ENCODE peak calls at places on chromosomes 2 and 18, in five cellular contexts. X is naive thymus-derived CD4-positive, alpha-beta T cell; T is SK-N-SH; U is neuronal stem cell; I is psoas muscle. F is an unnamed sample. For H3K4me1, the result is how much of the 10 kb centered on the place peaks cover.

GRCh38 chr2:42010743-42011298 is 37.0 kb upstream of the PKDCC start:
- DNase-seq in X (no peak), U (no peak), T (no peak), I (no peak), F (no peak)

GRCh38 chr2:44957656-44958327 is 16.3 kb downstream of the SIX3 start:
- DNase-seq in I (no peak), U (no peak), X (no peak), T (no peak), F (no peak)

GRCh38 chr2:29165362-29166236 is 50.4 kb downstream of the CLIP4 start:
- DNase-seq in U (no peak), X (no peak), T (no peak), I (no peak), F (no peak)

GRCh38 chr2:18167871-18168270 is 289.4 kb downstream of the KCNS3 start:
- DNase-seq in X (no peak), U (no peak), T (no peak), I (no peak), F (no peak)

GRCh38 chr2:44490726-44491125 is 129.0 kb downstream of the CAMKMT start:
- DNase-seq in U (no peak), X (no peak), I (no peak), T (no peak), F (no peak)

GRCh38 chr2:130154773-130155765 is 10.2 kb upstream of the CCDC74B start:
- DNase-seq in X (no peak), T (no peak), I (peak), U (no peak), F (no peak)

GRCh38 chr2:119071476-119071875 is 87.1 kb downstream of the C1QL2 start:
- DNase-seq in U (no peak), X (no peak), I (no peak), T (no peak), F (no peak)

GRCh38 chr2:208783184-208783583 is 376.6 kb downstream of the PTH2R start:
- DNase-seq in T (no peak), X (no peak), U (no peak), I (no peak), F (no peak)

GRCh38 chr2:144894612-144895300 is 374.8 kb upstream of the ZEB2 start:
- DNase-seq in X (no peak), I (no peak), U (no peak), T (no peak), F (peak)

GRCh38 chr2:190534310-190535118 is at the start of gene NEMP2:
- DNase-seq in X (peak), U (peak), T (peak), I (peak), F (peak)

GRCh38 chr2:108542071-108542470 is 7.8 kb downstream of the LIMS1 start:
- DNase-seq in U (no peak), T (no peak), X (no peak), I (no peak), F (no peak)

GRCh38 chr18:3596324-3597158 is 146.6 kb downstream of the TGIF1 start:
- DNase-seq in T (peak), X (no peak), U (no peak), I (peak), F (no peak)

GRCh38 chr18:36114251-36114650 is 14.9 kb downstream of the SLC39A6 start:
- DNase-seq in T (no peak), U (no peak), X (no peak), I (no peak), F (no peak)

GRCh38 chr2:229673676-229674075 is 40.7 kb downstream of the DNER start:
- DNase-seq in I (no peak), U (no peak), T (no peak), X (no peak), F (no peak)

GRCh38 chr2:209208211-209208610 is 215.6 kb upstream of the MAP2 start:
- DNase-seq in I (peak), X (no peak), T (peak), U (peak), F (peak)

GRCh38 chr18:2413352-2413751 is 158.0 kb downstream of the METTL4 start:
- DNase-seq in U (no peak), X (no peak), T (no peak), I (no peak), F (no peak)

GRCh38 chr2:37632310-37632709 is 39.1 kb downstream of the CDC42EP3 start:
- DNase-seq in U (no peak), X (no peak), T (no peak), I (no peak), F (no peak)

GRCh38 chr2:109135572-109136185 is 6.7 kb downstream of the SH3RF3 start:
- DNase-seq in X (no peak), I (no peak), T (no peak), U (peak), F (no peak)

GRCh38 chr18:48988508-48989303 is 37.9 kb upstream of the SMAD7 start:
- DNase-seq in X (no peak), T (no peak), I (peak), U (no peak), F (no peak)

GRCh38 chr18:48986851-48987761 is 36.3 kb upstream of the SMAD7 start:
- DNase-seq in U (no peak), X (no peak), T (no peak), I (no peak), F (no peak)

GRCh38 chr18:48989304-48990284 is 38.8 kb upstream of the SMAD7 start:
- DNase-seq in X (no peak), T (no peak), I (peak), U (no peak), F (no peak)

GRCh38 chr18:48990497-48991298 is 39.9 kb upstream of the SMAD7 start:
- DNase-seq in T (no peak), X (no peak), I (no peak), U (no peak), F (no peak)

DNA sequence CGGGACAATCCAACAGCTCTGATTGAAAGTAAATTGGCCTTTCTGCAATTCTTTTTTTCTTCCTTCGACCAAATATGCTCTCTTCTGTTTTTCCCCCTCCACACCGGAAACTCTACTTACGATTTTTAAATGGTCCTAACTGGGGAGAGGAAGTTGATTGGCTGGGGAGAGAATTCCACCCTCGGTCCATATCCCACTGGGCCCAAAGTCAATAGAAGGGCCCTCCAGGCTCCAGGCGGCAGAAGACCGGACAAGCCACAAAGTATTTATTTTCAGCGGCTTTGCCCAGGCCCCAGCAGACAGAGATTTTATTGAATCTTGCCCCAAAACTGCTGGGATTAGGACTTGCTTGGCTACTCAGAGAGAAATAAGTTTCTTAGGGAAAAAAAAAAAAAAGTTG is 37.1 kb upstream of the SMAD7 start:
- DNase-seq in X (no peak), I (no peak), T (no peak), U (no peak), F (no peak)
- H3K4me1 ChIP-seq in X (under half), I (under half), T (under half), U (under half), F (under half)

GRCh38 chr2:54149623-54150501 is 34.4 kb downstream of the ACYP2 start:
- DNase-seq in U (no peak), I (no peak), T (no peak), X (no peak), F (no peak)

GRCh38 chr2:54143780-54144179 is 28.4 kb downstream of the ACYP2 start:
- DNase-seq in U (no peak), X (no peak), I (no peak), T (no peak), F (no peak)

DNA sequence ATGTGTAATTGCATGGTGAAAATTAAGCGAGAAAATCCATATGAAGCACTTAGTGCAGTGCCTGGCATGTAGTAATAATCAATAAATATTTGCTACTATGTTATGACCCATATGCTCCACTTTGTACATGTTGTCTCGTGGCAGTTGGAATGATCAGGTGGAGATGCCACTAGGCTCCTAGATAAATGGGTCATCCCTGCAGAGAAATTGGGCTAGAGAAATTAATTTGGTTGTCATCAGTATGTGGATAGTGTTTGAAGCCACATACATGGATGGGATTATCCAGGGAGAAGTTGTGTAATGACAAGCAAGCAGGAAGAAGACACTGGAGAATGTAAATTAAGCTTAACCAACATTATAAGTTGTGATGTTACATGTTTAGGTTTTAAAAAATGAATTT is 33.0 kb downstream of the ACYP2 start:
- DNase-seq in U (no peak), X (no peak), T (no peak), I (no peak), F (no peak)
- H3K4me1 ChIP-seq in U (under half), X (under half), T (under half), I (under half), F (under half)

GRCh38 chr2:74847075-74847858 is 13.3 kb downstream of the HK2 start:
- DNase-seq in U (no peak), X (no peak), I (no peak), T (no peak), F (no peak)
- H3K4me1 ChIP-seq in U (under half), X (under half), I (half or more), T (half or more), F (under half)

DNA sequence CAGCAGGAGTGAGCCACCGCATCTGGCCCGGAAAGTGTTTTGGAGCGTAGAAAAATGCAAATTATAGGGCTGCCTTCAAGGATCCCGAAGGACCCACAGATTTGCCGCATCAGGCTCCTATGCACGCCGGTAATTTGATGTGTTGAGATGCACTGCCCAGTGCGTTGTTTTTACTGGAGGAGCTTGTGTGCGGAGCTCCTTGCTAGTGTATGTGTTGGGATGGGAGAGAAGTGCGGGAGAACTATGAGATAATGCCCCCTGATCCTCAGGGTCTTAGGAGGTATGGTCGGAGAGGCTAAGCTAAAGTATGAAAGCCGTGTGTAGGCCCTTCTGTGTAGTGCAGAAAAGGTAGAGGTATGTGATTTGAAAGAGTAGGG is 1.3 kb upstream of the CLASP1 start:
- DNase-seq in I (no peak), X (peak), U (peak), T (peak), F (peak)
- H3K4me1 ChIP-seq in I (under half), X (under half), U (under half), T (under half), F (under half)

DNA sequence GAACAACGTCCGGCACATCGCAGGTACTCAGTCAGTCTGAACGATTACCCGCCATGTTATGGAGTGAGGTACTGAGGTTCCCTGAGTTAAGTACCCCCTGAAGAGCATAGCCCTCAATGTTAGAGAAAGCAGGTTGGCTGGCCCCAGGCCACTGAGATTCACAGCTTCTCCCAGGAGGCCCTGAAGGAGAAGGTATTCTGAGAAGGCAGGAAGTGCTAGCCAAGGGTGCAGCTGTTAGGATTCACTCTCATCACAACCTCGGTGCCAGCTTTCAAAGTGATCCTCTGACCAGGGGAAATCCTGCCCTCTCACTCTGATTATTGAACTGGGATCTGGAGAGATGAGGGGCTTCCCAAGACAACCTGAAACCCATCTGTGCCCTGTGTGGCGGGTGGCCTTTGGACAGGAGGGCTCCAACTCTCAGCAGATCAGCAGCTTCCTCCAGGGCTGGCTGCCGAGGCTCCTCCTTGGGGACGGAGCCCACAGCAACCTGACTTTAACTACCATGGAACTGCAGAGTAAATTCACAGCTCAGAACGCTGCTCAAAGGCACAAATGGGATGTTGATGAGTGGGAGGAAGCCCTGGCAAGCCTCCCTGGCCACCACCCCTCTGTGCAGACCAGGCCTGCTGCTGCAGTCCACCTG is 7.8 kb downstream of the EHD3 start:
- DNase-seq in X (no peak), U (no peak), T (no peak), I (peak), F (no peak)
- H3K4me1 ChIP-seq in X (under half), U (under half), T (under half), I (under half), F (under half)

GRCh38 chr2:16663121-16663905 is 2.3 kb downstream of the CYRIA start:
- DNase-seq in U (no peak), T (no peak), I (no peak), X (no peak), F (no peak)

GRCh38 chr2:16662440-16662839 is 3.2 kb downstream of the CYRIA start:
- DNase-seq in U (no peak), T (no peak), X (no peak), I (peak), F (no peak)

GRCh38 chr2:16664809-16665745 is 557 bp downstream of the CYRIA start:
- DNase-seq in U (no peak), X (no peak), T (no peak), I (peak), F (no peak)

GRCh38 chr2:16665746-16666452 is at the start of gene CYRIA:
- DNase-seq in U (peak), T (peak), I (peak), X (peak), F (no peak)

DNA sequence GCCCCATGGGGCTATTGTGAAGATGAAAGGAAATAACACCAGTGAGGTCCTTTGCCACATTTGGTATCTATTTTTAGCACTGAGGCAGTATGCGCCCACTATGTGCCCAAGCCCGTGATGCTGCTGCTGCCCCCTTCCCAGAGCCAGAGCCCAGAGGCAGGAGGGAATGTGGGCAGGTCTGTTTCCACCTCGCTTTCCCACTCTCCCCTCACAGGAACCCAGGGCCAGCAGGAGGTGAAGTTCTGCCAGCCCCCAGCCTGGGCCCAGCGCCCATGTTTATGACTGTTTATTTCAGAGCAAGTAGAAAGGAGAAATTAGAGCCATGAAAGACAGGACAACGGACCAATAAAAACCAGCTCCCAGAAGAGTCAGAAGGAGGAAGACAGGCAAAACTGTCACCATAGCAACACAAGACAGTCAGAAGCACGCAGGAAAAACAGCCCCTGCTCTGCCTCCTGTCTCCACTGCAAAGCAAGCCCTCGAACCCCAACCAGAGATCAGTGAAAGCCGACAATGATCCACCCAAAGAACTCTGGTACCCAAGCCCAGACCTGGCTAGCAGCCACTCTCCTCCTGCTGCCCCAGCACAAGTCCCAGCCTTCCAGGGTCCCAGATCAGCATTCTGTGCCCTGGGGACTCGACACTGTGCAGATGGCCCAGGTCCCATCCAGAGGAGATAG is 1.4 kb downstream of the CYRIA start:
- DNase-seq in X (no peak), T (peak), I (peak), U (no peak), F (no peak)
- H3K4me1 ChIP-seq in X (under half), T (under half), I (under half), U (under half), F (under half)

GRCh38 chr2:61015971-61016370 is 1.5 kb upstream of the PEX13 start:
- DNase-seq in X (no peak), U (no peak), T (no peak), I (no peak), F (no peak)

GRCh38 chr2:61014805-61015204 is 2.7 kb upstream of the PEX13 start:
- DNase-seq in I (no peak), X (no peak), T (no peak), U (no peak), F (no peak)

GRCh38 chr2:61017556-61018318 is at the start of the genes PEX13 and PUS10:
- DNase-seq in I (peak), T (peak), X (no peak), U (peak), F (peak)

GRCh38 chr2:61017003-61017555 is 441 bp upstream of the PEX13 start:
- DNase-seq in X (peak), T (peak), U (no peak), I (peak), F (peak)

DNA sequence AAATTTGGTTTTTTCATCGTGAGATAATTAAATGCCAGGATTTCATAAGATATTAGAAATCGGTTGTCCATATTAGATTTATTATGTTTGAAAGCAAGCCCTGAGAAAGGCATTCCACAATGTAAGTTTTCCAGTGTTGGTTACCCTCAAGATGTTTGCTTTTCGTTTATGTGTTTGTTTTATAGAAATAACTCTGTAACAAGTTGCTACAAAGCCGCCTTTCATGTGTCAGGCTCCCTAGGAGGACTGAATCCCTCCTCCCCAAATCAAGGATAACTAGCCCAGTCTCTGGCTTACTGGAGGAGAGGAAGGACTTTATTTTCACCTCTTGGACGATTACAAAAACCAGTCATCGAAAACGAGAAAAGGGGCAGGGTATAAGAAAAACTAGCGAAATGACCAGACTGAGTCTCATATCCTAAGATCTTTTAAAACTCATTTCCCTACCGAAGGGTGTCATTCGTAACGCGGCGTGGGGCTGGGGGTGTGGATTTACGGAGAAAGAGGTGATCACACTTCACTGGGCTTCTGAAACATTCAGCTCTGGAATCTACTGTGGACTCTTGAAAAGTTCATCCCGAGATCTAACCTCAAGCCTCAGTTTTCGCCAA is 1.0 kb upstream of the PEX13 start:
- DNase-seq in T (peak), X (no peak), U (no peak), I (no peak), F (no peak)
- H3K4me1 ChIP-seq in T (under half), X (under half), U (under half), I (under half), F (under half)

DNA sequence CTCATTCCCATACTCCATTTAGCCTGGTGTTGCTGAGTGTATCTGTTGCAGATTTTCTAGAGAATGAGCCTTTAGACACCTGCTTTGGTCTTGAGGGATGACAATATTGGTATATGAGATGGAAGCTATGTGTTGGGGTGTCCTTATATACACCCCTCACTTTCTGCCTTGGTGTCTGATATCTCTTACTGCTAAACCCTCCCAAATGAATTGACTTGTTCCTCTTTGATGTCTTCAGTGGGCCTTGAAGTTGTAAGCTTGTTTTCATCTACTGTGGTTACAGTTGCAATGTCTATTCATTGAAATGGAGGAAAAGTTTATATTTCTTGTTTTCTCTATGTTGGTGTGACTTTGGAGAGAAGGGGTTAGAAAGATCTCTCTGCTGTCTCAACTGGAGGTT is 18.8 kb downstream of the RAB10 start:
- DNase-seq in I (no peak), U (no peak), T (no peak), X (no peak), F (no peak)
- H3K4me1 ChIP-seq in I (half or more), U (under half), T (under half), X (under half), F (under half)